ENCODE peak calls at places on chromosomes 12 and 14, in five cellular contexts. Y is right cardiac atrium; X is SW480; B is OCI-M1; H is activated naive CD8-positive, alpha-beta T cell treated with anti-CD3 and anti-CD28 coated beads for 36 hours. F is an unnamed sample.

GRCh38 chr12:105492591-105492990 is 162.1 kb downstream of the C12orf75 start:
- DNase-seq in Y (no peak), X (peak), B (no peak), H (no peak), F (no peak)

GRCh38 chr12:6949063-6949594 is 2.0 kb upstream of the PTPN6 start:
- DNase-seq in Y (peak), X (no peak), B (no peak), H (no peak), F (no peak)

GRCh38 chr14:22303589-22304195 is 285.3 kb downstream of the DAD1 start:
- DNase-seq in Y (no peak), X (peak), B (peak), H (no peak), F (no peak)

GRCh38 chr12:25615119-25615518 is 62.0 kb upstream of the LMNTD1 start:
- DNase-seq in Y (no peak), X (peak), B (peak), H (no peak), F (no peak)

GRCh38 chr12:21851151-21851550 is 76.6 kb upstream of the KCNJ8 start:
- DNase-seq in Y (no peak), X (no peak), B (no peak), H (no peak), F (no peak)

GRCh38 chr12:62801796-62802195 is 133.2 kb downstream of the PPM1H start:
- DNase-seq in Y (peak), X (no peak), B (no peak), H (no peak), F (no peak)

GRCh38 chr12:27083861-27084271 is 1.5 kb upstream of the C12orf71 start:
- DNase-seq in Y (no peak), X (no peak), B (no peak), H (no peak), F (no peak)

GRCh38 chr14:101494826-101495225 is 66.5 kb upstream of the DIO3 start:
- DNase-seq in Y (no peak), X (no peak), B (no peak), H (no peak), F (no peak)

GRCh38 chr14:30620178-30620577 is 1.9 kb upstream of the SCFD1 start:
- DNase-seq in Y (no peak), X (peak), B (peak), H (no peak), F (no peak)

GRCh38 chr14:20327005-20327869 is 5.8 kb downstream of the CCNB1IP1 start:
- DNase-seq in Y (no peak), X (peak), B (peak), H (no peak), F (peak)

GRCh38 chr12:64572241-64572640 is 38.1 kb upstream of the RASSF3 start:
- DNase-seq in Y (no peak), X (no peak), B (no peak), H (no peak), F (no peak)

GRCh38 chr12:48023386-48023785 is 19.1 kb upstream of the COL2A1 start:
- DNase-seq in Y (peak), X (no peak), B (no peak), H (no peak), F (peak)

GRCh38 chr14:24186831-24187537 is 1.6 kb downstream of the IPO4 start:
- DNase-seq in Y (no peak), X (no peak), B (no peak), H (no peak), F (no peak)

GRCh38 chr12:98750511-98750910 is 105.4 kb downstream of the APAF1 start:
- DNase-seq in Y (no peak), X (no peak), B (no peak), H (no peak), F (no peak)

GRCh38 chr12:87425942-87426554 is 603.2 kb downstream of the C12orf50 start:
- DNase-seq in Y (no peak), X (no peak), B (peak), H (no peak), F (no peak)

GRCh38 chr14:85587152-85587697 is 57.3 kb downstream of the FLRT2 start:
- DNase-seq in Y (no peak), X (peak), B (peak), H (no peak), F (no peak)

GRCh38 chr12:94186461-94187237 is 38.3 kb downstream of the PLXNC1 start:
- DNase-seq in Y (peak), X (no peak), B (no peak), H (no peak), F (no peak)

GRCh38 chr14:81990312-81990761 is 456.7 kb upstream of the SEL1L start:
- DNase-seq in Y (no peak), X (peak), B (peak), H (peak), F (peak)

GRCh38 chr12:98745578-98746391 is 100.7 kb downstream of the APAF1 start:
- DNase-seq in Y (peak), X (no peak), B (no peak), H (peak), F (no peak)

GRCh38 chr12:131035268-131035681 is 81.6 kb downstream of the ADGRD1 start:
- DNase-seq in Y (peak), X (no peak), B (peak), H (no peak), F (no peak)

GRCh38 chr14:94654071-94654974 is 42.1 kb downstream of the SERPINA3 start:
- DNase-seq in Y (no peak), X (no peak), B (no peak), H (no peak), F (no peak)

GRCh38 chr14:35355981-35356839 is 48.3 kb downstream of the NFKBIA start:
- DNase-seq in Y (no peak), X (peak), B (peak), H (peak), F (no peak)

GRCh38 chr14:68734231-68734732 is 58.6 kb downstream of the ZFP36L1 start:
- DNase-seq in Y (no peak), X (no peak), B (no peak), H (peak), F (no peak)

GRCh38 chr14:91252901-91253794 is 8.6 kb upstream of the GPR68 start:
- DNase-seq in Y (peak), X (no peak), B (no peak), H (peak), F (peak)

GRCh38 chr12:104710940-104711725 is 247.0 kb downstream of the SLC41A2 start:
- DNase-seq in Y (no peak), X (no peak), B (no peak), H (no peak), F (no peak)

GRCh38 chr14:93987376-93987775 is 9.7 kb upstream of the CCDC197 start:
- DNase-seq in Y (peak), X (no peak), B (no peak), H (no peak), F (no peak)

GRCh38 chr14:68967459-68967940 is 11.6 kb downstream of the ACTN1 start:
- DNase-seq in Y (no peak), X (no peak), B (no peak), H (no peak), F (no peak)

GRCh38 chr12:55724226-55724939 is 4.2 kb downstream of the RDH5 start:
- DNase-seq in Y (peak), X (peak), B (peak), H (peak), F (peak)

GRCh38 chr12:1858456-1858855 is 38.1 kb downstream of the LRTM2 start:
- DNase-seq in Y (no peak), X (no peak), B (no peak), H (no peak), F (no peak)

GRCh38 chr12:19639781-19640180 is 200.5 kb downstream of the AEBP2 start:
- DNase-seq in Y (no peak), X (no peak), B (no peak), H (no peak), F (no peak)

F was measured in NCI-H774.